ENCODE peak calls at places on chromosomes 6 and 20, in four cellular contexts. E is mesendoderm, N is H9, R is H1. G is an unnamed sample.
A peak's percentile ranks its signal among the peaks of the same experiment; 100 is the strongest.

GRCh38 chr6:44260451-44261297 is 3.3 kb upstream of the SLC35B2 start:
- DNase-seq in E (no peak), N (no peak), R (no peak), G (no peak)

GRCh38 chr6:13454286-13455221 is 32.8 kb downstream of the GFOD1 start:
- DNase-seq in E (no peak), N (no peak), R (no peak), G (peak; percentile 85)

GRCh38 chr6:143745160-143746133 is 67.7 kb downstream of the PHACTR2 start:
- DNase-seq in E (peak; percentile 96), N (peak; percentile 58), R (no peak), G (peak; percentile 76)

GRCh38 chr6:79949235-79949634 is 1.9 kb upstream of the ELOVL4 start:
- DNase-seq in E (peak; percentile 86), N (peak; percentile 61), R (no peak), G (peak; percentile 75)

GRCh38 chr6:79777713-79778579 is 146.8 kb downstream of the SH3BGRL2 start:
- DNase-seq in E (peak; percentile 80), N (peak; percentile 92), R (peak; percentile 70), G (peak; percentile 47)

GRCh38 chr20:9353916-9354276 is 160.5 kb upstream of the LAMP5 start:
- DNase-seq in E (peak; percentile 35), N (no peak), R (no peak), G (peak; percentile 72)

GRCh38 chr6:85547719-85548118 is 45.9 kb downstream of the SNX14 start:
- DNase-seq in E (no peak), N (no peak), R (no peak), G (no peak)

GRCh38 chr20:25273541-25274358 is 25.9 kb downstream of the PYGB start:
- DNase-seq in E (no peak), N (no peak), R (no peak), G (no peak)

GRCh38 chr6:152313542-152314482 is 323.4 kb downstream of the SYNE1 start:
- DNase-seq in E (peak; percentile 98), N (no peak), R (no peak), G (peak; percentile 85)

GRCh38 chr6:26155066-26155925 is 68.1 kb downstream of the HFE start:
- DNase-seq in E (peak; percentile 47), N (no peak), R (no peak), G (no peak)

GRCh38 chr6:107670792-107671199 is 153.3 kb downstream of the SCML4 start:
- DNase-seq in E (peak; percentile 64), N (no peak), R (no peak), G (peak; percentile 67)

GRCh38 chr6:107665386-107665785 is 158.7 kb downstream of the SCML4 start:
- DNase-seq in E (no peak), N (no peak), R (no peak), G (peak; percentile 74)

GRCh38 chr6:107668826-107669474 is 155.2 kb downstream of the SCML4 start:
- DNase-seq in E (no peak), N (no peak), R (no peak), G (no peak)

GRCh38 chr6:107666084-107666981 is 157.8 kb downstream of the SCML4 start:
- DNase-seq in E (no peak), N (no peak), R (no peak), G (peak; percentile 87)

DNA sequence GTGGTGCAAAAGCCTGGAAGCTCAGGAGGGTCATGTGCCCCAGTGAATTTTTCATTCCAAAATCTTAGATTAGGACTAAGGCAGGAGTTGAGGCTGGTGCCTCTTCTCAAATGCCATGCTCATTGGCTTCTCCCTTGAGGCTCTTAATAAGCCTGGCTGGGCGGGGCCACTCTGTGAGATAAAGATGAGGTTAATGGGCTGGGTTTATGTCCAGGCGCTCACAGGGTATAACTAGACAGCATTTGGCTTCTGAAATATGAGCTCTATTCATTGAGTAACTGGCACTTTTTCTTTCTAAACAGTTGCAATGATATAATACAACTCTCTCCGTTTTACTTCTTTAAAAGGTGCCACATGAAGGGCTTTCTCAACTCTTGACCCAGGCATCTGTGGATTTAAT is 156.3 kb downstream of the SCML4 start:
- DNase-seq in E (no peak), N (no peak), R (no peak), G (no peak)
- H3K56ac ChIP-seq in E (no peak overlapping the region), N (no peak overlapping the region), R (no peak overlapping the region), G (no peak overlapping the region)

DNA sequence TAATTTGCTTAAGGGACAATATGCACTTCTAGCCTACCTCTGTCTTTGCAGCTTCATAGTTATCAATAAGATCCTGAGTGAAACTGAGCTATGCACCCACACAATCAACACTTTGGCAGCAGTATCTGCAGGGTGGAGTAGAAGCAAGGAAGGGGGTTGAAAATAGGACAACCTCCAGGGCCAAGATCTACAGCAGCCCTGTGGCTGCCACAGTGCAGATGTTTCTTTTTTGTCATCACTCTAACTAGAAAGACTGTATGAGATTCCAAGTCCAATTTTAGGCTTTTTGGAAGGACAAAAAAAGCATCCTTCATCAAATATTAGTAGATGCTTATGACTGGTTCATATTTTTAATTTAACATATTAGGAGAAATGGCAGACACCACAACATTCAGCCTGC is 336.1 kb upstream of the CITED2 start:
- DNase-seq in E (no peak), N (no peak), R (no peak), G (no peak)
- H3K56ac ChIP-seq in E (no peak overlapping the region), N (no peak overlapping the region), R (no peak overlapping the region), G (no peak overlapping the region)

GRCh38 chr6:122810189-122810588 is 21.1 kb downstream of the SMPDL3A start:
- DNase-seq in E (no peak), N (no peak), R (no peak), G (no peak)
- H3K56ac ChIP-seq in E (no peak overlapping the region), N (no peak overlapping the region), R (no peak overlapping the region), G (no peak overlapping the region)

GRCh38 chr6:114277220-114277619 is 65.6 kb downstream of the HS3ST5 start:
- DNase-seq in E (no peak), N (no peak), R (no peak), G (no peak)

GRCh38 chr6:114282268-114282667 is 60.6 kb downstream of the HS3ST5 start:
- DNase-seq in E (peak; percentile 47), N (no peak), R (no peak), G (no peak)

GRCh38 chr6:114284281-114284680 is 58.5 kb downstream of the HS3ST5 start:
- DNase-seq in E (no peak), N (no peak), R (no peak), G (no peak)

GRCh38 chr6:114280239-114280982 is 62.4 kb downstream of the HS3ST5 start:
- DNase-seq in E (no peak), N (no peak), R (no peak), G (no peak)

DNA sequence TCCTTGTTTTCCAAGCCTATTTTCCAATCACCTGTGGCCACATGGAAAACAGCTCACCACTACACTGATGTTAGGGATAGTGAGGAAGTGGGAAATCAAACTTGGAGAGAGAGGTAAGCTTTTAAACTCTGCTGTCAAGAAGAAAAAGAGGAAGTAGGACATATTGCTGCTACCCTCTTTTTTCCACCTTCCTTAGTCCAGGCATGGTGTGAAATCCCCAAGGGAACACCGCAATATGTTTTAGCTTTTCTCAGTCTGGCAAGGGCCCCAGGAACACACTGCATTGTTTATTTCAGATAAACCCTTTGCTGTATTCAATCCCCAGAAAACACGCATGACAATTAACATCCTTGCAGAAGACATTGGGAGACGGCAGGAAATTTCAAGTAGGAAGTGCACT is 61.3 kb downstream of the HS3ST5 start:
- DNase-seq in E (peak; percentile 48), N (no peak), R (no peak), G (no peak)
- H3K56ac ChIP-seq in E (no peak overlapping the region), N (no peak overlapping the region), R (no peak overlapping the region), G (no peak overlapping the region)

DNA sequence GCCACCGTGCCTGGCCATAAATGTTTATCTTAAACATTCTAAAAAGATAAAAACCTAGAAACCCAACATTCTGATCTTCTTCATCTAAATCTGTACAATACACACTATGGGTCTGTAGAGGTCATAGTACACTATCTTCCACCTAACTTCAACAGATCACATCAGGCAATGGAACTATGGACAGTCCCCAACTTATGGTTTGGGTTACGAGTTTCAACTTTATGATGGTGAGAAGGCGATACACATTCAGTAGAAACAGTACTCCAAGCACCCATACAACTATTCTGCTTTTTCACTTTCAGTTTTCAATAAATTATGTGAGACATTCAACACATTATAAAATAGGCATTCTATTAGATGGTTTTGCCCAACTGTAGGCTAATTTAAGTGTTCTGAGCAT is 23.1 kb downstream of the FKBP5 start:
- DNase-seq in E (no peak), N (no peak), R (no peak), G (no peak)
- H3K56ac ChIP-seq in E (no peak overlapping the region), N (no peak overlapping the region), R (no peak overlapping the region), G (no peak overlapping the region)

DNA sequence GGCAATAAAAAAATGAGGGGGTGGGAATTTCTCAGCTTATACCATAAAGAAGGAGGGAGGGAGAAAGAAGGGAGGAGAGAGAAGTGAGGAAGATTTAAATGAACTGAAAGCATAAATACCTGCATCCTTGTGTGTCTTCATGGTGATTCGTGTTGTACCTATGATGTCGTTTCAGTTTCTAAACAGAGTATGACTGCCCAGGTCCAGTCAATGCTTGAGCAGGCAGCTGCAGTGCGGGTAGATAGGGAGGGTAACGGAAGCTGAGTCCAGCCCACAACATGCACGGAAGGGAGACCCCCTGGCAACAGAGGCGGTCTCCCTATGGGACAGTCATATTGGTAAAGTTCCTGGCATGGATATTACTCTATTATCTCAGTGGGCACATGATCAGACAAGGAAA is 184.5 kb downstream of the KIF16B start:
- DNase-seq in E (no peak), N (no peak), R (no peak), G (no peak)
- H3K56ac ChIP-seq in E (no peak overlapping the region), N (no peak overlapping the region), R (no peak overlapping the region), G (no peak overlapping the region)

DNA sequence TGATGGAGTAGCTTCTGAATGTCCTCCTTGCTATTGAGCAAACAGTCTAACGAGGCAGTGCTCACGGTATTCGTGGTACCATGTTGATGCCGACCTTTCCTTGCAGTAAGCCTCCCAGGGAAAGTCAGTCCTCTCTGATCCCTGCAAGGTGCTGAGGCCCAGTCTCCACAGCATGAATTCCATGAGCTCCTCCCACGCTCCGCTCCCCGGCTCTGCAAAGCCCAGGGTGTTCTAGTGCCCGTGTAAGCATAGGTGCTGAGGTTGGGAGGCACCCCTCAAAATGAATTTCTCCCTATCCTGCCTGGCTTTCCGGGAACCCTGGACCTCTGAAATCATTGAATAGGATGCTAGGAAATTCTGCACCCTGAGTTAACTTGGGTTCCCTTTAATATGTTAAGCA is 251.0 kb downstream of the TAF4 start:
- DNase-seq in E (no peak), N (no peak), R (no peak), G (no peak)
- H3K56ac ChIP-seq in E (no peak overlapping the region), N (no peak overlapping the region), R (no peak overlapping the region), G (no peak overlapping the region)

GRCh38 chr6:70456725-70457124 is 43.4 kb downstream of the FAM135A start:
- DNase-seq in E (no peak), N (no peak), R (no peak), G (no peak)

GRCh38 chr6:70459235-70459634 is 45.9 kb downstream of the FAM135A start:
- DNase-seq in E (no peak), N (no peak), R (no peak), G (no peak)
- H3K56ac ChIP-seq in E (no peak overlapping the region), N (no peak overlapping the region), R (no peak overlapping the region), G (no peak overlapping the region)

GRCh38 chr6:123777554-123777953 is 26.1 kb upstream of the NKAIN2 start:
- DNase-seq in E (no peak), N (no peak), R (no peak), G (peak; percentile 1)
- H3K56ac ChIP-seq in E (no peak overlapping the region), N (no peak overlapping the region), R (no peak overlapping the region), G (no peak overlapping the region)